ENCODE peak calls at places on chromosomes 5 and 9, in nine cellular contexts. One of them, this sample, is unnamed. For H3K4me1, the result is how much of the 10 kb centered on the place peaks cover.

GRCh38 chr5:164013077-164013670 is 507.8 kb downstream of the MAT2B start:
- DNase-seq in heart right ventricle: no peak
- DNase-seq in OCI-LY7: peak
- DNase-seq in ovary: peak
- DNase-seq in mammary epithelial cell: peak
- DNase-seq in HepG2: peak
- DNase-seq in endodermal cell: peak
- DNase-seq in cardiac muscle cell: peak
- DNase-seq in left ventricle myocardium inferior: no peak
- DNase-seq in this sample: peak

GRCh38 chr5:55601209-55601618 is 66.5 kb upstream of the PLPP1 start:
- DNase-seq in heart right ventricle: peak
- DNase-seq in OCI-LY7: no peak
- DNase-seq in ovary: peak
- DNase-seq in mammary epithelial cell: no peak
- DNase-seq in HepG2: peak
- DNase-seq in endodermal cell: no peak
- DNase-seq in cardiac muscle cell: peak
- DNase-seq in left ventricle myocardium inferior: peak
- DNase-seq in this sample: peak

GRCh38 chr5:20266068-20266467 is 278.1 kb upstream of the CDH18 start:
- DNase-seq in heart right ventricle: no peak
- DNase-seq in OCI-LY7: no peak
- DNase-seq in ovary: no peak
- DNase-seq in mammary epithelial cell: peak
- DNase-seq in HepG2: no peak
- DNase-seq in endodermal cell: no peak
- DNase-seq in cardiac muscle cell: no peak
- DNase-seq in left ventricle myocardium inferior: no peak
- DNase-seq in this sample: peak

GRCh38 chr5:162488077-162488476 is 420.5 kb downstream of the GABRG2 start:
- DNase-seq in heart right ventricle: no peak
- DNase-seq in OCI-LY7: no peak
- DNase-seq in ovary: no peak
- DNase-seq in mammary epithelial cell: no peak
- DNase-seq in HepG2: no peak
- DNase-seq in endodermal cell: no peak
- DNase-seq in cardiac muscle cell: no peak
- DNase-seq in left ventricle myocardium inferior: no peak
- DNase-seq in this sample: peak

GRCh38 chr9:92151691-92152393 is 36.6 kb upstream of the SPTLC1 start:
- DNase-seq in heart right ventricle: no peak
- DNase-seq in OCI-LY7: no peak
- DNase-seq in ovary: no peak
- DNase-seq in mammary epithelial cell: peak
- DNase-seq in HepG2: no peak
- DNase-seq in endodermal cell: peak
- DNase-seq in cardiac muscle cell: peak
- DNase-seq in left ventricle myocardium inferior: peak
- DNase-seq in this sample: peak

GRCh38 chr5:174047472-174047871 is 2.0 kb downstream of the NSG2 start:
- DNase-seq in heart right ventricle: no peak
- DNase-seq in OCI-LY7: no peak
- DNase-seq in ovary: no peak
- DNase-seq in mammary epithelial cell: no peak
- DNase-seq in HepG2: no peak
- DNase-seq in endodermal cell: no peak
- DNase-seq in cardiac muscle cell: no peak
- DNase-seq in left ventricle myocardium inferior: no peak
- DNase-seq in this sample: no peak

GRCh38 chr9:99192786-99193465 is 28.8 kb downstream of the ALG2 start:
- DNase-seq in heart right ventricle: no peak
- DNase-seq in OCI-LY7: peak
- DNase-seq in ovary: no peak
- DNase-seq in mammary epithelial cell: no peak
- DNase-seq in HepG2: no peak
- DNase-seq in endodermal cell: no peak
- DNase-seq in cardiac muscle cell: peak
- DNase-seq in left ventricle myocardium inferior: no peak
- DNase-seq in this sample: peak

GRCh38 chr9:95193480-95193879 is 124.0 kb downstream of the FANCC start:
- DNase-seq in heart right ventricle: no peak
- DNase-seq in OCI-LY7: no peak
- DNase-seq in ovary: no peak
- DNase-seq in mammary epithelial cell: no peak
- DNase-seq in HepG2: no peak
- DNase-seq in endodermal cell: no peak
- DNase-seq in cardiac muscle cell: no peak
- DNase-seq in left ventricle myocardium inferior: no peak
- DNase-seq in this sample: no peak

GRCh38 chr9:35859310-35859994 is 10.7 kb downstream of the OR13J1 start:
- DNase-seq in heart right ventricle: no peak
- DNase-seq in OCI-LY7: no peak
- DNase-seq in ovary: no peak
- DNase-seq in mammary epithelial cell: peak
- DNase-seq in HepG2: no peak
- DNase-seq in endodermal cell: peak
- DNase-seq in cardiac muscle cell: peak
- DNase-seq in left ventricle myocardium inferior: no peak
- DNase-seq in this sample: peak

GRCh38 chr9:97307091-97307490 is 368 bp upstream of the CCDC180 start:
- DNase-seq in heart right ventricle: peak
- DNase-seq in OCI-LY7: no peak
- DNase-seq in ovary: peak
- DNase-seq in mammary epithelial cell: peak
- DNase-seq in HepG2: no peak
- DNase-seq in endodermal cell: peak
- DNase-seq in cardiac muscle cell: peak
- DNase-seq in left ventricle myocardium inferior: peak
- DNase-seq in this sample: no peak

GRCh38 chr5:164748861-164749260 is 1243.4 kb downstream of the MAT2B start:
- DNase-seq in heart right ventricle: no peak
- DNase-seq in OCI-LY7: no peak
- DNase-seq in ovary: no peak
- DNase-seq in mammary epithelial cell: no peak
- DNase-seq in HepG2: no peak
- DNase-seq in endodermal cell: no peak
- DNase-seq in cardiac muscle cell: no peak
- DNase-seq in left ventricle myocardium inferior: no peak
- DNase-seq in this sample: no peak

GRCh38 chr9:127928232-127929043 is 2.1 kb downstream of the PIP5KL1 start:
- DNase-seq in heart right ventricle: no peak
- DNase-seq in OCI-LY7: no peak
- DNase-seq in ovary: no peak
- DNase-seq in mammary epithelial cell: no peak
- DNase-seq in HepG2: no peak
- DNase-seq in endodermal cell: peak
- DNase-seq in cardiac muscle cell: no peak
- DNase-seq in left ventricle myocardium inferior: no peak
- DNase-seq in this sample: peak

GRCh38 chr5:86977808-86978207 is 289.9 kb upstream of the RASA1 start:
- DNase-seq in heart right ventricle: no peak
- DNase-seq in OCI-LY7: no peak
- DNase-seq in ovary: no peak
- DNase-seq in mammary epithelial cell: no peak
- DNase-seq in HepG2: no peak
- DNase-seq in endodermal cell: no peak
- DNase-seq in cardiac muscle cell: no peak
- DNase-seq in left ventricle myocardium inferior: no peak
- DNase-seq in this sample: no peak
- H3K4me1 ChIP-seq in heart right ventricle: under half
- H3K4me1 ChIP-seq in OCI-LY7: under half
- H3K4me1 ChIP-seq in ovary: under half
- H3K4me1 ChIP-seq in mammary epithelial cell: under half
- H3K4me1 ChIP-seq in HepG2: under half
- H3K4me1 ChIP-seq in endodermal cell: under half
- H3K4me1 ChIP-seq in cardiac muscle cell: under half
- H3K4me1 ChIP-seq in left ventricle myocardium inferior: under half
- H3K4me1 ChIP-seq in this sample: under half

GRCh38 chr9:34400275-34400674 is 23.6 kb upstream of the MYORG start:
- DNase-seq in heart right ventricle: no peak
- DNase-seq in OCI-LY7: no peak
- DNase-seq in ovary: no peak
- DNase-seq in mammary epithelial cell: no peak
- DNase-seq in HepG2: no peak
- DNase-seq in endodermal cell: peak
- DNase-seq in cardiac muscle cell: no peak
- DNase-seq in left ventricle myocardium inferior: no peak
- DNase-seq in this sample: no peak
- H3K4me1 ChIP-seq in heart right ventricle: under half
- H3K4me1 ChIP-seq in OCI-LY7: under half
- H3K4me1 ChIP-seq in ovary: under half
- H3K4me1 ChIP-seq in mammary epithelial cell: under half
- H3K4me1 ChIP-seq in HepG2: under half
- H3K4me1 ChIP-seq in endodermal cell: under half
- H3K4me1 ChIP-seq in cardiac muscle cell: under half
- H3K4me1 ChIP-seq in left ventricle myocardium inferior: under half
- H3K4me1 ChIP-seq in this sample: under half

GRCh38 chr9:76654051-76654461 is 110.2 kb upstream of the PCA3 start:
- DNase-seq in heart right ventricle: no peak
- DNase-seq in OCI-LY7: no peak
- DNase-seq in ovary: no peak
- DNase-seq in mammary epithelial cell: no peak
- DNase-seq in HepG2: no peak
- DNase-seq in endodermal cell: no peak
- DNase-seq in cardiac muscle cell: peak
- DNase-seq in left ventricle myocardium inferior: no peak
- DNase-seq in this sample: no peak
- H3K4me1 ChIP-seq in heart right ventricle: under half
- H3K4me1 ChIP-seq in OCI-LY7: half or more
- H3K4me1 ChIP-seq in ovary: under half
- H3K4me1 ChIP-seq in mammary epithelial cell: under half
- H3K4me1 ChIP-seq in HepG2: under half
- H3K4me1 ChIP-seq in endodermal cell: under half
- H3K4me1 ChIP-seq in cardiac muscle cell: under half
- H3K4me1 ChIP-seq in left ventricle myocardium inferior: under half
- H3K4me1 ChIP-seq in this sample: under half

GRCh38 chr9:91145496-91145895 is 216.2 kb downstream of the AUH start:
- DNase-seq in heart right ventricle: no peak
- DNase-seq in OCI-LY7: no peak
- DNase-seq in ovary: no peak
- DNase-seq in mammary epithelial cell: no peak
- DNase-seq in HepG2: no peak
- DNase-seq in endodermal cell: no peak
- DNase-seq in cardiac muscle cell: no peak
- DNase-seq in left ventricle myocardium inferior: no peak
- DNase-seq in this sample: no peak

GRCh38 chr9:91147079-91147708 is 214.5 kb downstream of the AUH start:
- DNase-seq in heart right ventricle: no peak
- DNase-seq in OCI-LY7: no peak
- DNase-seq in ovary: no peak
- DNase-seq in mammary epithelial cell: no peak
- DNase-seq in HepG2: no peak
- DNase-seq in endodermal cell: no peak
- DNase-seq in cardiac muscle cell: no peak
- DNase-seq in left ventricle myocardium inferior: no peak
- DNase-seq in this sample: no peak

GRCh38 chr9:91150273-91151013 is 211.3 kb downstream of the AUH start:
- DNase-seq in heart right ventricle: no peak
- DNase-seq in OCI-LY7: no peak
- DNase-seq in ovary: no peak
- DNase-seq in mammary epithelial cell: no peak
- DNase-seq in HepG2: no peak
- DNase-seq in endodermal cell: no peak
- DNase-seq in cardiac muscle cell: no peak
- DNase-seq in left ventricle myocardium inferior: no peak
- DNase-seq in this sample: no peak

GRCh38 chr9:91146391-91147019 is 215.2 kb downstream of the AUH start:
- DNase-seq in heart right ventricle: no peak
- DNase-seq in OCI-LY7: no peak
- DNase-seq in ovary: no peak
- DNase-seq in mammary epithelial cell: no peak
- DNase-seq in HepG2: no peak
- DNase-seq in endodermal cell: no peak
- DNase-seq in cardiac muscle cell: no peak
- DNase-seq in left ventricle myocardium inferior: no peak
- DNase-seq in this sample: no peak

GRCh38 chr9:91148306-91148705 is 213.4 kb downstream of the AUH start:
- DNase-seq in heart right ventricle: no peak
- DNase-seq in OCI-LY7: no peak
- DNase-seq in ovary: no peak
- DNase-seq in mammary epithelial cell: peak
- DNase-seq in HepG2: no peak
- DNase-seq in endodermal cell: no peak
- DNase-seq in cardiac muscle cell: no peak
- DNase-seq in left ventricle myocardium inferior: no peak
- DNase-seq in this sample: no peak
- H3K4me1 ChIP-seq in heart right ventricle: under half
- H3K4me1 ChIP-seq in OCI-LY7: under half
- H3K4me1 ChIP-seq in ovary: under half
- H3K4me1 ChIP-seq in mammary epithelial cell: under half
- H3K4me1 ChIP-seq in HepG2: under half
- H3K4me1 ChIP-seq in endodermal cell: under half
- H3K4me1 ChIP-seq in cardiac muscle cell: under half
- H3K4me1 ChIP-seq in left ventricle myocardium inferior: under half
- H3K4me1 ChIP-seq in this sample: under half

GRCh38 chr5:150502106-150502505 is 5.8 kb upstream of the NDST1 start:
- DNase-seq in heart right ventricle: no peak
- DNase-seq in OCI-LY7: no peak
- DNase-seq in ovary: no peak
- DNase-seq in mammary epithelial cell: peak
- DNase-seq in HepG2: no peak
- DNase-seq in endodermal cell: no peak
- DNase-seq in cardiac muscle cell: no peak
- DNase-seq in left ventricle myocardium inferior: no peak
- DNase-seq in this sample: no peak
- H3K4me1 ChIP-seq in heart right ventricle: half or more
- H3K4me1 ChIP-seq in OCI-LY7: under half
- H3K4me1 ChIP-seq in ovary: half or more
- H3K4me1 ChIP-seq in mammary epithelial cell: half or more
- H3K4me1 ChIP-seq in HepG2: half or more
- H3K4me1 ChIP-seq in endodermal cell: under half
- H3K4me1 ChIP-seq in cardiac muscle cell: under half
- H3K4me1 ChIP-seq in left ventricle myocardium inferior: half or more
- H3K4me1 ChIP-seq in this sample: under half

GRCh38 chr9:33153666-33154065 is 13.5 kb downstream of the B4GALT1 start:
- DNase-seq in heart right ventricle: no peak
- DNase-seq in OCI-LY7: peak
- DNase-seq in ovary: no peak
- DNase-seq in mammary epithelial cell: no peak
- DNase-seq in HepG2: no peak
- DNase-seq in endodermal cell: no peak
- DNase-seq in cardiac muscle cell: no peak
- DNase-seq in left ventricle myocardium inferior: no peak
- DNase-seq in this sample: no peak

GRCh38 chr9:33151601-33152000 is 15.5 kb downstream of the B4GALT1 start:
- DNase-seq in heart right ventricle: no peak
- DNase-seq in OCI-LY7: no peak
- DNase-seq in ovary: no peak
- DNase-seq in mammary epithelial cell: no peak
- DNase-seq in HepG2: no peak
- DNase-seq in endodermal cell: peak
- DNase-seq in cardiac muscle cell: no peak
- DNase-seq in left ventricle myocardium inferior: no peak
- DNase-seq in this sample: no peak

GRCh38 chr9:33153001-33153400 is 14.1 kb downstream of the B4GALT1 start:
- DNase-seq in heart right ventricle: no peak
- DNase-seq in OCI-LY7: no peak
- DNase-seq in ovary: no peak
- DNase-seq in mammary epithelial cell: no peak
- DNase-seq in HepG2: no peak
- DNase-seq in endodermal cell: no peak
- DNase-seq in cardiac muscle cell: no peak
- DNase-seq in left ventricle myocardium inferior: no peak
- DNase-seq in this sample: no peak

GRCh38 chr9:33148367-33149019 is 18.6 kb downstream of the B4GALT1 start:
- DNase-seq in heart right ventricle: no peak
- DNase-seq in OCI-LY7: no peak
- DNase-seq in ovary: no peak
- DNase-seq in mammary epithelial cell: no peak
- DNase-seq in HepG2: no peak
- DNase-seq in endodermal cell: no peak
- DNase-seq in cardiac muscle cell: no peak
- DNase-seq in left ventricle myocardium inferior: no peak
- DNase-seq in this sample: no peak

GRCh38 chr9:33151007-33151557 is 16.1 kb downstream of the B4GALT1 start:
- DNase-seq in heart right ventricle: peak
- DNase-seq in OCI-LY7: no peak
- DNase-seq in ovary: peak
- DNase-seq in mammary epithelial cell: peak
- DNase-seq in HepG2: peak
- DNase-seq in endodermal cell: peak
- DNase-seq in cardiac muscle cell: peak
- DNase-seq in left ventricle myocardium inferior: peak
- DNase-seq in this sample: peak
- H3K4me1 ChIP-seq in heart right ventricle: half or more
- H3K4me1 ChIP-seq in OCI-LY7: under half
- H3K4me1 ChIP-seq in ovary: under half
- H3K4me1 ChIP-seq in mammary epithelial cell: under half
- H3K4me1 ChIP-seq in HepG2: under half
- H3K4me1 ChIP-seq in endodermal cell: under half
- H3K4me1 ChIP-seq in cardiac muscle cell: under half
- H3K4me1 ChIP-seq in left ventricle myocardium inferior: half or more
- H3K4me1 ChIP-seq in this sample: under half

This sample was measured in PC-3.